ENCODE peak calls at places on chromosomes 5 and 9, in seven cellular contexts. I is DMS153; Z is tibial artery; C is stimulated activated CD4-positive, alpha-beta T cell treated with anti-CD3 and anti-CD28 coated beads, Interleukin-1b, Interleukin-23, amount 100 ng/mL, for 1 hour; R is ureter; M is fibroblast of mammary gland; Q is stimulated activated naive CD4-positive, alpha-beta T cell. X is an unnamed sample.

GRCh38 chr9:35908484-35909125 is 685 bp upstream of the SPAAR start:
- DNase-seq in I (no peak), C (no peak), Q (no peak), R (no peak), Z (no peak), M (no peak), X (no peak)

GRCh38 chr5:60672693-60673264 is 27.2 kb downstream of the DEPDC1B start:
- DNase-seq in C (no peak), Z (no peak), Q (no peak), M (no peak), I (no peak), R (no peak), X (no peak)

GRCh38 chr9:113368348-113368747 is 8.4 kb downstream of the HDHD3 start:
- DNase-seq in Q (no peak), M (no peak), R (no peak), I (no peak), Z (no peak), C (no peak), X (no peak)

GRCh38 chr9:91138760-91139159 is 223.0 kb downstream of the AUH start:
- DNase-seq in C (no peak), R (no peak), M (peak), I (no peak), Z (no peak), Q (no peak), X (no peak)

GRCh38 chr5:14665949-14666741 is 1.6 kb downstream of the OTULIN start:
- DNase-seq in C (no peak), I (no peak), Z (no peak), R (no peak), Q (peak), M (peak), X (peak)

GRCh38 chr9:71830131-71830530 is 61.8 kb upstream of the CEMIP2 start:
- DNase-seq in C (no peak), I (no peak), M (no peak), Z (no peak), R (no peak), Q (no peak), X (no peak)

GRCh38 chr5:73999306-73999705 is 373.3 kb downstream of the ARHGEF28 start:
- DNase-seq in R (no peak), I (no peak), Q (no peak), M (no peak), C (no peak), Z (no peak), X (no peak)

GRCh38 chr5:38441730-38442573 is 114.5 kb downstream of the LIFR start:
- DNase-seq in Z (peak), C (peak), R (peak), M (peak), I (peak), Q (peak), X (peak)

GRCh38 chr5:97134634-97135033 is 7.8 kb downstream of the LIX1 start:
- DNase-seq in Q (no peak), I (no peak), C (no peak), R (no peak), M (no peak), Z (no peak), X (no peak)